ENCODE peak calls at places on chromosomes 2 and 18, in four cellular contexts. D, L, S and N are unnamed samples.

GRCh38 chr2:118865106-118865505 is 17.7 kb upstream of the EN1 start:
- DNase-seq in D (no peak), L (no peak), S (peak), N (no peak)

GRCh38 chr2:1605102-1605501 is 139.2 kb downstream of the PXDN start:
- DNase-seq in D (no peak), L (no peak), S (no peak), N (peak)

GRCh38 chr2:156321243-156321904 is 11.1 kb downstream of the NR4A2 start:
- DNase-seq in D (no peak), L (no peak), S (no peak), N (no peak)

GRCh38 chr2:20516646-20517341 is 69.9 kb downstream of the RHOB start:
- DNase-seq in D (no peak), L (no peak), S (peak), N (peak)

GRCh38 chr2:24652265-24653232 is 140.6 kb downstream of the PTRHD1 start:
- DNase-seq in D (no peak), L (no peak), S (no peak), N (no peak)

GRCh38 chr2:149087751-149088150 is 49.3 kb downstream of the LYPD6B start:
- DNase-seq in D (no peak), L (no peak), S (no peak), N (no peak)

GRCh38 chr2:240356700-240357640 is 78.5 kb upstream of the GPC1 start:
- DNase-seq in D (no peak), L (no peak), S (no peak), N (no peak)

GRCh38 chr2:2269989-2270562 is 61.0 kb downstream of the MYT1L start:
- DNase-seq in D (no peak), L (no peak), S (no peak), N (no peak)

GRCh38 chr18:76621782-76622495 is 126.9 kb upstream of the ZNF516 start:
- DNase-seq in D (no peak), L (no peak), S (peak), N (peak)

GRCh38 chr2:28277466-28277865 is 115.2 kb upstream of the FOSL2 start:
- DNase-seq in D (no peak), L (no peak), S (no peak), N (no peak)

GRCh38 chr2:122236152-122236892 is 480.9 kb downstream of the TSN start:
- DNase-seq in D (peak), L (no peak), S (peak), N (no peak)

GRCh38 chr2:158973511-158973956 is 5.1 kb downstream of the TANC1 start:
- DNase-seq in D (no peak), L (no peak), S (no peak), N (peak)

GRCh38 chr2:54895735-54896134 is 154.5 kb downstream of the RTN4 start:
- DNase-seq in D (no peak), L (no peak), S (peak), N (peak)

GRCh38 chr2:151052850-151053660 is 208.6 kb downstream of the RBM43 start:
- DNase-seq in D (no peak), L (no peak), S (peak), N (no peak)

GRCh38 chr18:11663630-11664029 is 25.4 kb upstream of the GNAL start:
- DNase-seq in D (no peak), L (no peak), S (no peak), N (no peak)

GRCh38 chr2:27870724-27871123 is 19.5 kb downstream of the RBKS start:
- DNase-seq in D (no peak), L (no peak), S (no peak), N (no peak)

GRCh38 chr2:26756337-26756736 is 7.7 kb upstream of the SLC35F6 start:
- DNase-seq in D (no peak), L (no peak), S (no peak), N (no peak)

GRCh38 chr2:26495705-26496271 is 17.9 kb upstream of the OTOF start:
- DNase-seq in D (no peak), L (no peak), S (no peak), N (no peak)

GRCh38 chr18:79461627-79462026 is 65.9 kb downstream of the NFATC1 start:
- DNase-seq in D (no peak), L (no peak), S (no peak), N (no peak)

GRCh38 chr2:117931266-117931665 is 82.6 kb downstream of the CCDC93 start:
- DNase-seq in D (no peak), L (no peak), S (no peak), N (no peak)

GRCh38 chr2:239169311-239170048 is 231.3 kb downstream of the HDAC4 start:
- DNase-seq in D (no peak), L (peak), S (no peak), N (no peak)

GRCh38 chr2:95270541-95271081 is 3.6 kb upstream of the PROM2 start:
- DNase-seq in D (no peak), L (no peak), S (no peak), N (no peak)

GRCh38 chr2:137966043-137966442 is 1.8 kb downstream of the HNMT start:
- DNase-seq in D (no peak), L (no peak), S (no peak), N (no peak)

GRCh38 chr2:119352357-119352756 is 14.3 kb downstream of the C2orf76 start:
- DNase-seq in D (no peak), L (no peak), S (peak), N (no peak)

GRCh38 chr2:6183231-6183630 is 491.0 kb downstream of the SOX11 start:
- DNase-seq in D (no peak), L (no peak), S (no peak), N (no peak)

GRCh38 chr2:7625392-7626138 is 708.4 kb downstream of the RNF144A start:
- DNase-seq in D (no peak), L (no peak), S (no peak), N (no peak)

GRCh38 chr2:10256525-10257031 is 46.1 kb upstream of the HPCAL1 start:
- DNase-seq in D (no peak), L (no peak), S (no peak), N (no peak)

GRCh38 chr2:233714164-233714563 is 1.5 kb downstream of the UGT1A5 start:
- DNase-seq in D (no peak), L (no peak), S (no peak), N (no peak)

GRCh38 chr2:95010697-95011096 is 14.8 kb upstream of the MAL start:
- DNase-seq in D (no peak), L (no peak), S (no peak), N (no peak)

GRCh38 chr2:38444247-38444646 is 67.2 kb upstream of the ATL2 start:
- DNase-seq in D (no peak), L (no peak), S (no peak), N (peak)

GRCh38 chr2:217555075-217555876 is 447.5 kb downstream of the TNS1 start:
- DNase-seq in D (no peak), L (no peak), S (peak), N (peak)

GRCh38 chr2:229725716-229726346 is 11.5 kb upstream of the DNER start:
- DNase-seq in D (peak), L (no peak), S (peak), N (peak)

GRCh38 chr2:194842871-194843270 is 814.2 kb upstream of the SLC39A10 start:
- DNase-seq in D (no peak), L (no peak), S (no peak), N (no peak)

GRCh38 chr2:237692601-237693079 is 65.3 kb downstream of the LRRFIP1 start:
- DNase-seq in D (no peak), L (no peak), S (no peak), N (no peak)

GRCh38 chr2:201127570-201127969 is 11.6 kb downstream of the CFLAR start:
- DNase-seq in D (no peak), L (no peak), S (peak), N (peak)
- H3K4me3 ChIP-seq in D (no peak), L (no peak), S (no peak), N (no peak)

GRCh38 chr18:63890226-63890949 is 2.9 kb downstream of the SERPINB2 start:
- DNase-seq in D (no peak), L (no peak), S (no peak), N (no peak)

GRCh38 chr18:63888473-63889190 is 1.1 kb downstream of the SERPINB2 start:
- DNase-seq in D (no peak), L (no peak), S (peak), N (no peak)

GRCh38 chr18:63889641-63890040 is 2.1 kb downstream of the SERPINB2 start:
- DNase-seq in D (no peak), L (no peak), S (no peak), N (no peak)

GRCh38 chr18:63892544-63892943 is 5.0 kb downstream of the SERPINB2 start:
- DNase-seq in D (no peak), L (no peak), S (no peak), N (no peak)

GRCh38 chr18:63890950-63891304 is 3.4 kb downstream of the SERPINB2 start:
- DNase-seq in D (no peak), L (no peak), S (no peak), N (peak)
- TF ChIP-seq CTCF in D (peak), L (no peak), S (no peak), N (no peak)

DNA sequence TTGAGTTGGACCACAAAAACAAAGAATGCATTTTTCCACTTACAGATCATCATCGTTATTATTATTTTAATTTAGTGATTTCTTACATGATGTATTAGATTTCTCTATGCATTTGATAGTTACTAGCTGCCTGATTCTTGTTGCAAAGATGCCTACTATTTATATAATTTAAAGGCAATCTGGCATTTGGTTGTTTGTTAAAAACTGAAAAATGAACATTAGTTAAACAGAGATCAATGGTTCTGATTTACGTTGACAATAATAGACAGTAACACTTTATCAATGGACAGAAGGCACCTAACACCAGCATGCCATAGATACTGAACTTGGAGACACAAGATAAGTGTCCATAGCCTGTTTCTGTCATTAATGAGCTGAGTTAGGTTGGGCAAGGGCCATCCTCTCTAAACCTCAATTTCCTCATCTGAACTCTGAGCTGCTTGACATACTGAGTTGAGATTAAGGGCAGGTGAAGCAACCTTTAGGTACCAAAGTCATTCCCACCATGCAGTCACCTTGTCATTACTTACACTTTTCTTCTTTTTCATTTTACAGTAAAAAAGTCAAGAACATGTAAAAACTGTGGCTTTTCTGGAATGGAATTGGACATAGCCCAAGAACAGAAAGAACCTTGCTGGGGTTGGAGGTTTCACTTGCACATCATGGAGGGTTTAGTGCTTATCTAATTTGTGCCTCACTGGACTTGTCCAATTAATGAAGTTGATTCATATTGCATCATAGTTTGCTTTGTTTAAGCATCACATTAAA is 3.0 kb downstream of the CCL20 start:
- DNase-seq in D (no peak), L (no peak), S (peak), N (peak)
- H3K4me3 ChIP-seq in D (no peak), L (no peak), S (peak), N (peak)

GRCh38 chr2:109331864-109332848 is 203.2 kb downstream of the SH3RF3 start:
- DNase-seq in D (no peak), L (peak), S (peak), N (peak)

GRCh38 chr2:109332880-109333279 is 203.9 kb downstream of the SH3RF3 start:
- DNase-seq in D (no peak), L (no peak), S (no peak), N (no peak)

GRCh38 chr2:109335586-109336266 is 206.7 kb downstream of the SH3RF3 start:
- DNase-seq in D (no peak), L (no peak), S (peak), N (peak)

GRCh38 chr2:109331081-109331480 is 202.1 kb downstream of the SH3RF3 start:
- DNase-seq in D (no peak), L (no peak), S (peak), N (no peak)

DNA sequence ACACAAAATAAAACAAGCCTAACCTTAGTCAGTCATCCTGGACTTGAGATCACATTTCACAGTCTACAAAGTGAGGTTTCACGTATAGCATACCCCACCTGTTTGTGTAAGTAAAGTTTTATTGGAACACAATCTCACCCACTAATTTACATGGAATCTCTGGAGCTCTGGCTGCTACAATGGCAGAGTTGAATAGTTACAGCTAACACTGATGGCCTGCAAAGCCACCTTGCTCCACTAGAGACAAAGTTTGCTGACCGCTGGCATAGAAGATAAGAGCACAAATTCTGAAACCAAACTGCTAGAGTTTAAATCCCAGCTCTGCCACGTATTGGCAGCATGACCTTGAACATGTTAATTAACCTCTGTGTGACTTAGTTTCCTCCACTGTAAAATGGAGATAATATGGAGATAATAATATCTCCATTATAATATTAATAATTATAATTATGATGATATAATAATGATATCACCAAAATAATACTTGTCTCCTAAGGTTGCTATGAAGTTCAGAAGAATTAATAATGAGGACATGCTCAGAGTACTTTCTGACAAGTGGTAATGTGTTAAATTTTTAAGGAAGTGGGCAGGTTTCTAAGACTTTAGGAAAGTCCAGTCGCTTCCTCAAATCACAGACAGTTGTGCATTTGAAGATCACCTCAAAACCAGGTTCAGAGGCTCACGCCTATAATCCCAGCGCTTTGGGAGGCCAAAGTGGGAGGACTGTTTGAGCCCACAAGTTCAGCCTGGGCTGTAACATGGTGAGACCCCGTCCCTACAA is 204.6 kb downstream of the SH3RF3 start:
- DNase-seq in D (no peak), L (no peak), S (peak), N (peak)
- TF ChIP-seq CTCF in D (no peak), L (no peak), S (peak), N (peak)

DNA sequence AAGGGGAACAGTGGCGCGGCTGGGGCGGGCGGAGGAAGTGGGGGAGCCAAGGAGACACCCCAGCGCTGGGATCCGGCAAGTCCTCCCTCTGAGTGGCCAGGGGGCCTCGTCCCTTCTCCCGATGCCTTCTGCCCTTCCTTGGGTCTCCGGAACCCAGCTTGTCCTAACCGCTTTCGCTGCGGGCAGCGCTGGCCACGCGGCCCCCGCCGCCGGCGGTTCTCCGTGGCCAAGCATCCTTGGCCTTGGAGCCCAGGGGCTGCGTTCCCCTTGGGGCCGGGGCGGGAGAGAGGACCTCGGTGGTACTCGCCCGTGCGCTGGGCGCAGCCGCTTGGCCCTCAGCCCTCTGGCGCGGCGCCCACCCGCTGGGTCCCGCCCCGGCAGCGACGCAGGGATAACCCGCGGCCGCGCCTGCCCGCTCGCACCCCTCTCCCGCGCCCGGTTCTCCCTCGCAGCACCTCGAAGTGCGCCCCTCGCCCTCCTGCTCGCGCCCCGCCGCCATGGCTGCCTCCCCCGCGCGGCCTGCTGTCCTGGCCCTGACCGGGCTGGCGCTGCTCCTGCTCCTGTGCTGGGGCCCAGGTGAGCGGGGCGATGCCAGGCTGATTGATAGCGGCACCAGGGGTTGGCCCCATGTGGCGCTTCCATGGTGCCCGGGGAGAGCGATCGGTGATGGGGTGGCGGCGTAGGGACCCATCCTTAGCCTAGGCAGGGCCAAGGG is 128.7 kb downstream of the UXS1 start:
- DNase-seq in D (no peak), L (no peak), S (no peak), N (no peak)
- H3K4me3 ChIP-seq in D (no peak), L (peak), S (no peak), N (no peak)

GRCh38 chr2:68248361-68248760 is 4.0 kb downstream of the PPP3R1 start:
- DNase-seq in D (no peak), L (no peak), S (no peak), N (no peak)

GRCh38 chr2:68240446-68240845 is 11.9 kb downstream of the PPP3R1 start:
- DNase-seq in D (no peak), L (no peak), S (no peak), N (no peak)

GRCh38 chr2:68245672-68246071 is 6.7 kb downstream of the PPP3R1 start:
- DNase-seq in D (no peak), L (no peak), S (no peak), N (no peak)

GRCh38 chr2:68245066-68245465 is 7.3 kb downstream of the PPP3R1 start:
- DNase-seq in D (no peak), L (no peak), S (no peak), N (no peak)

DNA sequence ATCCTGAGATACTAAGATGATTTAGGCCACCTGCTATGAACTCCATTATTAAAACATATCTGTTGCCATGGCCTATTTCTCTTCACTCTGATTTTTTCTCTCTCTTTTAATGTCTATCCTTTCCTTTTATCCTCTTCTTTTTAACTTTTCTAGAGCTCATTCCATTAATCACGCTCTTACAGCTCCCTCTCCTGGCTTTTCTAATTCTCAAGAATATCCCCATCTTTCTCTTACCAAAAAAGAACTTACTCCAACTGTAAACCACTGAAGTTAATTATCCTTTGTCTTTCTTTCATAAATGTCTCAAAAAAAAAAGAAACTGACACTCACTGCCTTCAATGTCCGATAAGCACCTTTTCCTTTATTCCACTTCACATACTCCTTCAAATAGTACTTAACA is 7.9 kb downstream of the PPP3R1 start:
- DNase-seq in D (no peak), L (no peak), S (no peak), N (no peak)
- TF ChIP-seq CTCF in D (peak), L (no peak), S (peak), N (peak)

GRCh38 chr18:501406-501714 is 859 bp upstream of the COLEC12 start:
- DNase-seq in D (no peak), L (no peak), S (no peak), N (no peak)

GRCh38 chr18:500230-500555 is 308 bp downstream of the COLEC12 start:
- DNase-seq in D (no peak), L (no peak), S (peak), N (peak)

GRCh38 chr18:498901-499300 is 1.6 kb downstream of the COLEC12 start:
- DNase-seq in D (no peak), L (no peak), S (peak), N (peak)

GRCh38 chr18:500556-501405 is at the start of gene COLEC12:
- DNase-seq in D (no peak), L (no peak), S (no peak), N (peak)

GRCh38 chr18:499351-500229 is 911 bp downstream of the COLEC12 start:
- DNase-seq in D (no peak), L (no peak), S (peak), N (peak)
- H3K4me3 ChIP-seq in D (peak), L (peak), S (peak), N (peak)